ENCODE peak calls at places on chromosomes 11 and 22, in nine cellular contexts. One of them, this sample, is unnamed.

GRCh38 chr11:68076371-68077042 is 37.7 kb downstream of the TCIRG1 start:
- DNase-seq in neuronal stem cell: no peak
- DNase-seq in astrocyte of the spinal cord: no peak
- DNase-seq in thoracic aorta: no peak
- DNase-seq in activated naive CD4-positive, alpha-beta T cell treated with anti-CD3 and anti-CD28 coated beads, Interleukin-2, amount 50 U/mL, for 16 hours: no peak
- DNase-seq in psoas muscle: no peak
- DNase-seq in activated T-helper 1 cell treated with anti-CD3 and anti-CD28 coated beads, Interleukin-12 subunit alpha, Interleukin-12 subunit beta, Interleukin-2, Interleukin-4 antibody, amounts not matched to agents 30 ng/mL and 10 ng/mL and 1 ng/mL, durations not matched to agents 14 hours and 24 hours and 36 hours: no peak
- DNase-seq in stomach: no peak
- DNase-seq in right cardiac atrium: no peak
- DNase-seq in this sample: no peak

GRCh38 chr11:118662401-118663271 is 16.8 kb downstream of the TREH start:
- DNase-seq in neuronal stem cell: no peak
- DNase-seq in astrocyte of the spinal cord: no peak
- DNase-seq in thoracic aorta: no peak
- DNase-seq in activated naive CD4-positive, alpha-beta T cell treated with anti-CD3 and anti-CD28 coated beads, Interleukin-2, amount 50 U/mL, for 16 hours: no peak
- DNase-seq in psoas muscle: no peak
- DNase-seq in activated T-helper 1 cell treated with anti-CD3 and anti-CD28 coated beads, Interleukin-12 subunit alpha, Interleukin-12 subunit beta, Interleukin-2, Interleukin-4 antibody, amounts not matched to agents 30 ng/mL and 10 ng/mL and 1 ng/mL, durations not matched to agents 14 hours and 24 hours and 36 hours: no peak
- DNase-seq in stomach: no peak
- DNase-seq in right cardiac atrium: peak; percentile 47
- DNase-seq in this sample: no peak

GRCh38 chr11:56906683-56907148 is 82.0 kb upstream of the OR5AK2 start:
- DNase-seq in neuronal stem cell: no peak
- DNase-seq in astrocyte of the spinal cord: no peak
- DNase-seq in thoracic aorta: no peak
- DNase-seq in activated naive CD4-positive, alpha-beta T cell treated with anti-CD3 and anti-CD28 coated beads, Interleukin-2, amount 50 U/mL, for 16 hours: no peak
- DNase-seq in psoas muscle: no peak
- DNase-seq in activated T-helper 1 cell treated with anti-CD3 and anti-CD28 coated beads, Interleukin-12 subunit alpha, Interleukin-12 subunit beta, Interleukin-2, Interleukin-4 antibody, amounts not matched to agents 30 ng/mL and 10 ng/mL and 1 ng/mL, durations not matched to agents 14 hours and 24 hours and 36 hours: no peak
- DNase-seq in stomach: no peak
- DNase-seq in right cardiac atrium: no peak
- DNase-seq in this sample: no peak

GRCh38 chr22:27331526-27332281 is 469.9 kb downstream of the MN1 start:
- DNase-seq in neuronal stem cell: no peak
- DNase-seq in astrocyte of the spinal cord: peak; percentile 48
- DNase-seq in thoracic aorta: peak; percentile 13
- DNase-seq in activated naive CD4-positive, alpha-beta T cell treated with anti-CD3 and anti-CD28 coated beads, Interleukin-2, amount 50 U/mL, for 16 hours: no peak
- DNase-seq in psoas muscle: peak; percentile 64
- DNase-seq in activated T-helper 1 cell treated with anti-CD3 and anti-CD28 coated beads, Interleukin-12 subunit alpha, Interleukin-12 subunit beta, Interleukin-2, Interleukin-4 antibody, amounts not matched to agents 30 ng/mL and 10 ng/mL and 1 ng/mL, durations not matched to agents 14 hours and 24 hours and 36 hours: no peak
- DNase-seq in stomach: peak; percentile 34
- DNase-seq in right cardiac atrium: peak; percentile 90
- DNase-seq in this sample: no peak

GRCh38 chr11:6315811-6316425 is 4.4 kb downstream of the CAVIN3 start:
- DNase-seq in neuronal stem cell: peak; percentile 64
- DNase-seq in astrocyte of the spinal cord: peak; percentile 47
- DNase-seq in thoracic aorta: peak; percentile 26
- DNase-seq in activated naive CD4-positive, alpha-beta T cell treated with anti-CD3 and anti-CD28 coated beads, Interleukin-2, amount 50 U/mL, for 16 hours: no peak
- DNase-seq in psoas muscle: peak; percentile 72
- DNase-seq in activated T-helper 1 cell treated with anti-CD3 and anti-CD28 coated beads, Interleukin-12 subunit alpha, Interleukin-12 subunit beta, Interleukin-2, Interleukin-4 antibody, amounts not matched to agents 30 ng/mL and 10 ng/mL and 1 ng/mL, durations not matched to agents 14 hours and 24 hours and 36 hours: no peak
- DNase-seq in stomach: peak; percentile 63
- DNase-seq in right cardiac atrium: peak; percentile 78
- DNase-seq in this sample: peak; percentile 36

GRCh38 chr11:124754710-124755109 is 2.7 kb upstream of the VSIG2 start:
- DNase-seq in neuronal stem cell: no peak
- DNase-seq in astrocyte of the spinal cord: no peak
- DNase-seq in thoracic aorta: no peak
- DNase-seq in activated naive CD4-positive, alpha-beta T cell treated with anti-CD3 and anti-CD28 coated beads, Interleukin-2, amount 50 U/mL, for 16 hours: no peak
- DNase-seq in psoas muscle: no peak
- DNase-seq in activated T-helper 1 cell treated with anti-CD3 and anti-CD28 coated beads, Interleukin-12 subunit alpha, Interleukin-12 subunit beta, Interleukin-2, Interleukin-4 antibody, amounts not matched to agents 30 ng/mL and 10 ng/mL and 1 ng/mL, durations not matched to agents 14 hours and 24 hours and 36 hours: no peak
- DNase-seq in stomach: no peak
- DNase-seq in right cardiac atrium: no peak
- DNase-seq in this sample: no peak

GRCh38 chr22:40533712-40534378 is 102.7 kb downstream of the MRTFA start:
- DNase-seq in neuronal stem cell: no peak
- DNase-seq in astrocyte of the spinal cord: peak; percentile 79
- DNase-seq in thoracic aorta: no peak
- DNase-seq in activated naive CD4-positive, alpha-beta T cell treated with anti-CD3 and anti-CD28 coated beads, Interleukin-2, amount 50 U/mL, for 16 hours: peak; percentile 51
- DNase-seq in psoas muscle: no peak
- DNase-seq in activated T-helper 1 cell treated with anti-CD3 and anti-CD28 coated beads, Interleukin-12 subunit alpha, Interleukin-12 subunit beta, Interleukin-2, Interleukin-4 antibody, amounts not matched to agents 30 ng/mL and 10 ng/mL and 1 ng/mL, durations not matched to agents 14 hours and 24 hours and 36 hours: peak; percentile 53
- DNase-seq in stomach: no peak
- DNase-seq in right cardiac atrium: no peak
- DNase-seq in this sample: peak; percentile 29

GRCh38 chr22:24694971-24695928 is 79.3 kb downstream of the PIWIL3 start:
- DNase-seq in neuronal stem cell: no peak
- DNase-seq in astrocyte of the spinal cord: no peak
- DNase-seq in thoracic aorta: no peak
- DNase-seq in activated naive CD4-positive, alpha-beta T cell treated with anti-CD3 and anti-CD28 coated beads, Interleukin-2, amount 50 U/mL, for 16 hours: no peak
- DNase-seq in psoas muscle: no peak
- DNase-seq in activated T-helper 1 cell treated with anti-CD3 and anti-CD28 coated beads, Interleukin-12 subunit alpha, Interleukin-12 subunit beta, Interleukin-2, Interleukin-4 antibody, amounts not matched to agents 30 ng/mL and 10 ng/mL and 1 ng/mL, durations not matched to agents 14 hours and 24 hours and 36 hours: no peak
- DNase-seq in stomach: no peak
- DNase-seq in right cardiac atrium: no peak
- DNase-seq in this sample: no peak

GRCh38 chr22:48919851-48920589 is 907.7 kb downstream of the BRD1 start:
- DNase-seq in neuronal stem cell: no peak
- DNase-seq in astrocyte of the spinal cord: no peak
- DNase-seq in thoracic aorta: no peak
- DNase-seq in activated naive CD4-positive, alpha-beta T cell treated with anti-CD3 and anti-CD28 coated beads, Interleukin-2, amount 50 U/mL, for 16 hours: no peak
- DNase-seq in psoas muscle: no peak
- DNase-seq in activated T-helper 1 cell treated with anti-CD3 and anti-CD28 coated beads, Interleukin-12 subunit alpha, Interleukin-12 subunit beta, Interleukin-2, Interleukin-4 antibody, amounts not matched to agents 30 ng/mL and 10 ng/mL and 1 ng/mL, durations not matched to agents 14 hours and 24 hours and 36 hours: no peak
- DNase-seq in stomach: peak; percentile 16
- DNase-seq in right cardiac atrium: no peak
- DNase-seq in this sample: no peak

GRCh38 chr22:29477919-29478318 is 2.1 kb upstream of the NEFH start:
- DNase-seq in neuronal stem cell: no peak
- DNase-seq in astrocyte of the spinal cord: no peak
- DNase-seq in thoracic aorta: no peak
- DNase-seq in activated naive CD4-positive, alpha-beta T cell treated with anti-CD3 and anti-CD28 coated beads, Interleukin-2, amount 50 U/mL, for 16 hours: no peak
- DNase-seq in psoas muscle: no peak
- DNase-seq in activated T-helper 1 cell treated with anti-CD3 and anti-CD28 coated beads, Interleukin-12 subunit alpha, Interleukin-12 subunit beta, Interleukin-2, Interleukin-4 antibody, amounts not matched to agents 30 ng/mL and 10 ng/mL and 1 ng/mL, durations not matched to agents 14 hours and 24 hours and 36 hours: no peak
- DNase-seq in stomach: no peak
- DNase-seq in right cardiac atrium: no peak
- DNase-seq in this sample: no peak

GRCh38 chr11:77047007-77047927 is 13.1 kb downstream of the B3GNT6 start:
- DNase-seq in neuronal stem cell: peak; percentile 67
- DNase-seq in astrocyte of the spinal cord: peak; percentile 95
- DNase-seq in thoracic aorta: peak; percentile 70
- DNase-seq in activated naive CD4-positive, alpha-beta T cell treated with anti-CD3 and anti-CD28 coated beads, Interleukin-2, amount 50 U/mL, for 16 hours: peak; percentile 67
- DNase-seq in psoas muscle: no peak
- DNase-seq in activated T-helper 1 cell treated with anti-CD3 and anti-CD28 coated beads, Interleukin-12 subunit alpha, Interleukin-12 subunit beta, Interleukin-2, Interleukin-4 antibody, amounts not matched to agents 30 ng/mL and 10 ng/mL and 1 ng/mL, durations not matched to agents 14 hours and 24 hours and 36 hours: peak; percentile 72
- DNase-seq in stomach: peak; percentile 74
- DNase-seq in right cardiac atrium: no peak
- DNase-seq in this sample: peak; percentile 77

GRCh38 chr11:69483170-69483569 is 1.7 kb downstream of the LINC01488 start:
- DNase-seq in neuronal stem cell: no peak
- DNase-seq in astrocyte of the spinal cord: no peak
- DNase-seq in thoracic aorta: no peak
- DNase-seq in activated naive CD4-positive, alpha-beta T cell treated with anti-CD3 and anti-CD28 coated beads, Interleukin-2, amount 50 U/mL, for 16 hours: no peak
- DNase-seq in psoas muscle: no peak
- DNase-seq in activated T-helper 1 cell treated with anti-CD3 and anti-CD28 coated beads, Interleukin-12 subunit alpha, Interleukin-12 subunit beta, Interleukin-2, Interleukin-4 antibody, amounts not matched to agents 30 ng/mL and 10 ng/mL and 1 ng/mL, durations not matched to agents 14 hours and 24 hours and 36 hours: no peak
- DNase-seq in stomach: no peak
- DNase-seq in right cardiac atrium: no peak
- DNase-seq in this sample: no peak

GRCh38 chr11:69654660-69655478 is 13.9 kb downstream of the CCND1 start:
- DNase-seq in neuronal stem cell: no peak
- DNase-seq in astrocyte of the spinal cord: no peak
- DNase-seq in thoracic aorta: no peak
- DNase-seq in activated naive CD4-positive, alpha-beta T cell treated with anti-CD3 and anti-CD28 coated beads, Interleukin-2, amount 50 U/mL, for 16 hours: no peak
- DNase-seq in psoas muscle: peak; percentile 38
- DNase-seq in activated T-helper 1 cell treated with anti-CD3 and anti-CD28 coated beads, Interleukin-12 subunit alpha, Interleukin-12 subunit beta, Interleukin-2, Interleukin-4 antibody, amounts not matched to agents 30 ng/mL and 10 ng/mL and 1 ng/mL, durations not matched to agents 14 hours and 24 hours and 36 hours: no peak
- DNase-seq in stomach: no peak
- DNase-seq in right cardiac atrium: peak; percentile 32
- DNase-seq in this sample: no peak

GRCh38 chr22:48827904-48828555 is 999.6 kb downstream of the BRD1 start:
- DNase-seq in neuronal stem cell: no peak
- DNase-seq in astrocyte of the spinal cord: no peak
- DNase-seq in thoracic aorta: no peak
- DNase-seq in activated naive CD4-positive, alpha-beta T cell treated with anti-CD3 and anti-CD28 coated beads, Interleukin-2, amount 50 U/mL, for 16 hours: no peak
- DNase-seq in psoas muscle: no peak
- DNase-seq in activated T-helper 1 cell treated with anti-CD3 and anti-CD28 coated beads, Interleukin-12 subunit alpha, Interleukin-12 subunit beta, Interleukin-2, Interleukin-4 antibody, amounts not matched to agents 30 ng/mL and 10 ng/mL and 1 ng/mL, durations not matched to agents 14 hours and 24 hours and 36 hours: no peak
- DNase-seq in stomach: no peak
- DNase-seq in right cardiac atrium: no peak
- DNase-seq in this sample: no peak

GRCh38 chr11:7154881-7155344 is 66.1 kb downstream of the RBMXL2 start:
- DNase-seq in neuronal stem cell: no peak
- DNase-seq in astrocyte of the spinal cord: no peak
- DNase-seq in thoracic aorta: no peak
- DNase-seq in activated naive CD4-positive, alpha-beta T cell treated with anti-CD3 and anti-CD28 coated beads, Interleukin-2, amount 50 U/mL, for 16 hours: no peak
- DNase-seq in psoas muscle: no peak
- DNase-seq in activated T-helper 1 cell treated with anti-CD3 and anti-CD28 coated beads, Interleukin-12 subunit alpha, Interleukin-12 subunit beta, Interleukin-2, Interleukin-4 antibody, amounts not matched to agents 30 ng/mL and 10 ng/mL and 1 ng/mL, durations not matched to agents 14 hours and 24 hours and 36 hours: no peak
- DNase-seq in stomach: no peak
- DNase-seq in right cardiac atrium: no peak
- DNase-seq in this sample: no peak

GRCh38 chr22:19962246-19962908 is 20.8 kb upstream of the TXNRD2 start:
- DNase-seq in neuronal stem cell: peak; percentile 70
- DNase-seq in astrocyte of the spinal cord: peak; percentile 76
- DNase-seq in thoracic aorta: no peak
- DNase-seq in activated naive CD4-positive, alpha-beta T cell treated with anti-CD3 and anti-CD28 coated beads, Interleukin-2, amount 50 U/mL, for 16 hours: peak; percentile 73
- DNase-seq in psoas muscle: peak; percentile 75
- DNase-seq in activated T-helper 1 cell treated with anti-CD3 and anti-CD28 coated beads, Interleukin-12 subunit alpha, Interleukin-12 subunit beta, Interleukin-2, Interleukin-4 antibody, amounts not matched to agents 30 ng/mL and 10 ng/mL and 1 ng/mL, durations not matched to agents 14 hours and 24 hours and 36 hours: peak; percentile 35
- DNase-seq in stomach: peak; percentile 90
- DNase-seq in right cardiac atrium: peak; percentile 91
- DNase-seq in this sample: peak; percentile 64

GRCh38 chr22:25099202-25099601 is 100.5 kb upstream of the CRYBB3 start:
- DNase-seq in neuronal stem cell: no peak
- DNase-seq in astrocyte of the spinal cord: no peak
- DNase-seq in thoracic aorta: no peak
- DNase-seq in activated naive CD4-positive, alpha-beta T cell treated with anti-CD3 and anti-CD28 coated beads, Interleukin-2, amount 50 U/mL, for 16 hours: no peak
- DNase-seq in psoas muscle: no peak
- DNase-seq in activated T-helper 1 cell treated with anti-CD3 and anti-CD28 coated beads, Interleukin-12 subunit alpha, Interleukin-12 subunit beta, Interleukin-2, Interleukin-4 antibody, amounts not matched to agents 30 ng/mL and 10 ng/mL and 1 ng/mL, durations not matched to agents 14 hours and 24 hours and 36 hours: no peak
- DNase-seq in stomach: no peak
- DNase-seq in right cardiac atrium: peak; percentile 11
- DNase-seq in this sample: no peak

GRCh38 chr22:23289851-23290724 is 109.8 kb downstream of the BCR start:
- DNase-seq in neuronal stem cell: peak; percentile 64
- DNase-seq in astrocyte of the spinal cord: peak; percentile 32
- DNase-seq in thoracic aorta: no peak
- DNase-seq in activated naive CD4-positive, alpha-beta T cell treated with anti-CD3 and anti-CD28 coated beads, Interleukin-2, amount 50 U/mL, for 16 hours: peak; percentile 61
- DNase-seq in psoas muscle: peak; percentile 73
- DNase-seq in activated T-helper 1 cell treated with anti-CD3 and anti-CD28 coated beads, Interleukin-12 subunit alpha, Interleukin-12 subunit beta, Interleukin-2, Interleukin-4 antibody, amounts not matched to agents 30 ng/mL and 10 ng/mL and 1 ng/mL, durations not matched to agents 14 hours and 24 hours and 36 hours: peak; percentile 34
- DNase-seq in stomach: peak; percentile 67
- DNase-seq in right cardiac atrium: peak; percentile 71
- DNase-seq in this sample: peak; percentile 57

GRCh38 chr11:914747-915493 is 4.3 kb upstream of the CHID1 start:
- DNase-seq in neuronal stem cell: no peak
- DNase-seq in astrocyte of the spinal cord: no peak
- DNase-seq in thoracic aorta: peak; percentile 9
- DNase-seq in activated naive CD4-positive, alpha-beta T cell treated with anti-CD3 and anti-CD28 coated beads, Interleukin-2, amount 50 U/mL, for 16 hours: no peak
- DNase-seq in psoas muscle: peak; percentile 80
- DNase-seq in activated T-helper 1 cell treated with anti-CD3 and anti-CD28 coated beads, Interleukin-12 subunit alpha, Interleukin-12 subunit beta, Interleukin-2, Interleukin-4 antibody, amounts not matched to agents 30 ng/mL and 10 ng/mL and 1 ng/mL, durations not matched to agents 14 hours and 24 hours and 36 hours: no peak
- DNase-seq in stomach: peak; percentile 50
- DNase-seq in right cardiac atrium: peak; percentile 87
- DNase-seq in this sample: no peak

GRCh38 chr11:36363361-36364272 is 67.5 kb downstream of the PRR5L start:
- DNase-seq in neuronal stem cell: no peak
- DNase-seq in astrocyte of the spinal cord: no peak
- DNase-seq in thoracic aorta: no peak
- DNase-seq in activated naive CD4-positive, alpha-beta T cell treated with anti-CD3 and anti-CD28 coated beads, Interleukin-2, amount 50 U/mL, for 16 hours: no peak
- DNase-seq in psoas muscle: no peak
- DNase-seq in activated T-helper 1 cell treated with anti-CD3 and anti-CD28 coated beads, Interleukin-12 subunit alpha, Interleukin-12 subunit beta, Interleukin-2, Interleukin-4 antibody, amounts not matched to agents 30 ng/mL and 10 ng/mL and 1 ng/mL, durations not matched to agents 14 hours and 24 hours and 36 hours: no peak
- DNase-seq in stomach: no peak
- DNase-seq in right cardiac atrium: no peak
- DNase-seq in this sample: no peak

GRCh38 chr11:122917311-122917710 is 34.8 kb downstream of the JHY start:
- DNase-seq in neuronal stem cell: no peak
- DNase-seq in astrocyte of the spinal cord: peak; percentile 35
- DNase-seq in thoracic aorta: no peak
- DNase-seq in activated naive CD4-positive, alpha-beta T cell treated with anti-CD3 and anti-CD28 coated beads, Interleukin-2, amount 50 U/mL, for 16 hours: no peak
- DNase-seq in psoas muscle: no peak
- DNase-seq in activated T-helper 1 cell treated with anti-CD3 and anti-CD28 coated beads, Interleukin-12 subunit alpha, Interleukin-12 subunit beta, Interleukin-2, Interleukin-4 antibody, amounts not matched to agents 30 ng/mL and 10 ng/mL and 1 ng/mL, durations not matched to agents 14 hours and 24 hours and 36 hours: no peak
- DNase-seq in stomach: no peak
- DNase-seq in right cardiac atrium: no peak
- DNase-seq in this sample: no peak

GRCh38 chr11:68424981-68425865 is 35.3 kb upstream of the PPP6R3 start:
- DNase-seq in neuronal stem cell: no peak
- DNase-seq in astrocyte of the spinal cord: no peak
- DNase-seq in thoracic aorta: no peak
- DNase-seq in activated naive CD4-positive, alpha-beta T cell treated with anti-CD3 and anti-CD28 coated beads, Interleukin-2, amount 50 U/mL, for 16 hours: no peak
- DNase-seq in psoas muscle: no peak
- DNase-seq in activated T-helper 1 cell treated with anti-CD3 and anti-CD28 coated beads, Interleukin-12 subunit alpha, Interleukin-12 subunit beta, Interleukin-2, Interleukin-4 antibody, amounts not matched to agents 30 ng/mL and 10 ng/mL and 1 ng/mL, durations not matched to agents 14 hours and 24 hours and 36 hours: no peak
- DNase-seq in stomach: no peak
- DNase-seq in right cardiac atrium: peak; percentile 37
- DNase-seq in this sample: no peak

GRCh38 chr11:71240865-71241691 is 11.3 kb downstream of the SHANK2 start:
- DNase-seq in neuronal stem cell: no peak
- DNase-seq in astrocyte of the spinal cord: peak; percentile 78
- DNase-seq in thoracic aorta: no peak
- DNase-seq in activated naive CD4-positive, alpha-beta T cell treated with anti-CD3 and anti-CD28 coated beads, Interleukin-2, amount 50 U/mL, for 16 hours: no peak
- DNase-seq in psoas muscle: peak; percentile 68
- DNase-seq in activated T-helper 1 cell treated with anti-CD3 and anti-CD28 coated beads, Interleukin-12 subunit alpha, Interleukin-12 subunit beta, Interleukin-2, Interleukin-4 antibody, amounts not matched to agents 30 ng/mL and 10 ng/mL and 1 ng/mL, durations not matched to agents 14 hours and 24 hours and 36 hours: no peak
- DNase-seq in stomach: peak; percentile 57
- DNase-seq in right cardiac atrium: no peak
- DNase-seq in this sample: no peak

GRCh38 chr22:29343313-29343805 is 27.9 kb upstream of the RASL10A start:
- DNase-seq in neuronal stem cell: no peak
- DNase-seq in astrocyte of the spinal cord: peak; percentile 74
- DNase-seq in thoracic aorta: no peak
- DNase-seq in activated naive CD4-positive, alpha-beta T cell treated with anti-CD3 and anti-CD28 coated beads, Interleukin-2, amount 50 U/mL, for 16 hours: no peak
- DNase-seq in psoas muscle: peak; percentile 51
- DNase-seq in activated T-helper 1 cell treated with anti-CD3 and anti-CD28 coated beads, Interleukin-12 subunit alpha, Interleukin-12 subunit beta, Interleukin-2, Interleukin-4 antibody, amounts not matched to agents 30 ng/mL and 10 ng/mL and 1 ng/mL, durations not matched to agents 14 hours and 24 hours and 36 hours: no peak
- DNase-seq in stomach: peak; percentile 71
- DNase-seq in right cardiac atrium: peak; percentile 82
- DNase-seq in this sample: no peak

GRCh38 chr11:117822031-117822521 is 2.5 kb downstream of the FXYD2 start:
- DNase-seq in neuronal stem cell: no peak
- DNase-seq in astrocyte of the spinal cord: no peak
- DNase-seq in thoracic aorta: no peak
- DNase-seq in activated naive CD4-positive, alpha-beta T cell treated with anti-CD3 and anti-CD28 coated beads, Interleukin-2, amount 50 U/mL, for 16 hours: peak; percentile 67
- DNase-seq in psoas muscle: peak; percentile 65
- DNase-seq in activated T-helper 1 cell treated with anti-CD3 and anti-CD28 coated beads, Interleukin-12 subunit alpha, Interleukin-12 subunit beta, Interleukin-2, Interleukin-4 antibody, amounts not matched to agents 30 ng/mL and 10 ng/mL and 1 ng/mL, durations not matched to agents 14 hours and 24 hours and 36 hours: no peak
- DNase-seq in stomach: peak; percentile 49
- DNase-seq in right cardiac atrium: peak; percentile 83
- DNase-seq in this sample: peak; percentile 55

GRCh38 chr11:84686726-84687125 is 940.4 kb downstream of the DLG2 start:
- DNase-seq in neuronal stem cell: no peak
- DNase-seq in astrocyte of the spinal cord: peak; percentile 12
- DNase-seq in thoracic aorta: no peak
- DNase-seq in activated naive CD4-positive, alpha-beta T cell treated with anti-CD3 and anti-CD28 coated beads, Interleukin-2, amount 50 U/mL, for 16 hours: no peak
- DNase-seq in psoas muscle: no peak
- DNase-seq in activated T-helper 1 cell treated with anti-CD3 and anti-CD28 coated beads, Interleukin-12 subunit alpha, Interleukin-12 subunit beta, Interleukin-2, Interleukin-4 antibody, amounts not matched to agents 30 ng/mL and 10 ng/mL and 1 ng/mL, durations not matched to agents 14 hours and 24 hours and 36 hours: no peak
- DNase-seq in stomach: no peak
- DNase-seq in right cardiac atrium: no peak
- DNase-seq in this sample: no peak

GRCh38 chr22:39471421-39472141 is 14.8 kb downstream of the MGAT3 start:
- DNase-seq in neuronal stem cell: no peak
- DNase-seq in astrocyte of the spinal cord: peak; percentile 58
- DNase-seq in thoracic aorta: no peak
- DNase-seq in activated naive CD4-positive, alpha-beta T cell treated with anti-CD3 and anti-CD28 coated beads, Interleukin-2, amount 50 U/mL, for 16 hours: no peak
- DNase-seq in psoas muscle: no peak
- DNase-seq in activated T-helper 1 cell treated with anti-CD3 and anti-CD28 coated beads, Interleukin-12 subunit alpha, Interleukin-12 subunit beta, Interleukin-2, Interleukin-4 antibody, amounts not matched to agents 30 ng/mL and 10 ng/mL and 1 ng/mL, durations not matched to agents 14 hours and 24 hours and 36 hours: peak; percentile 27
- DNase-seq in stomach: no peak
- DNase-seq in right cardiac atrium: peak; percentile 68
- DNase-seq in this sample: no peak

GRCh38 chr11:76330651-76331050 is 50.3 kb downstream of the THAP12 start:
- DNase-seq in neuronal stem cell: no peak
- DNase-seq in astrocyte of the spinal cord: no peak
- DNase-seq in thoracic aorta: no peak
- DNase-seq in activated naive CD4-positive, alpha-beta T cell treated with anti-CD3 and anti-CD28 coated beads, Interleukin-2, amount 50 U/mL, for 16 hours: no peak
- DNase-seq in psoas muscle: no peak
- DNase-seq in activated T-helper 1 cell treated with anti-CD3 and anti-CD28 coated beads, Interleukin-12 subunit alpha, Interleukin-12 subunit beta, Interleukin-2, Interleukin-4 antibody, amounts not matched to agents 30 ng/mL and 10 ng/mL and 1 ng/mL, durations not matched to agents 14 hours and 24 hours and 36 hours: no peak
- DNase-seq in stomach: no peak
- DNase-seq in right cardiac atrium: peak; percentile 35
- DNase-seq in this sample: no peak

GRCh38 chr11:126603486-126603885 is 248.0 kb downstream of the ST3GAL4 start:
- DNase-seq in neuronal stem cell: no peak
- DNase-seq in astrocyte of the spinal cord: no peak
- DNase-seq in thoracic aorta: no peak
- DNase-seq in activated naive CD4-positive, alpha-beta T cell treated with anti-CD3 and anti-CD28 coated beads, Interleukin-2, amount 50 U/mL, for 16 hours: no peak
- DNase-seq in psoas muscle: no peak
- DNase-seq in activated T-helper 1 cell treated with anti-CD3 and anti-CD28 coated beads, Interleukin-12 subunit alpha, Interleukin-12 subunit beta, Interleukin-2, Interleukin-4 antibody, amounts not matched to agents 30 ng/mL and 10 ng/mL and 1 ng/mL, durations not matched to agents 14 hours and 24 hours and 36 hours: no peak
- DNase-seq in stomach: no peak
- DNase-seq in right cardiac atrium: no peak
- DNase-seq in this sample: no peak

GRCh38 chr11:134466035-134466908 is 54.2 kb upstream of the B3GAT1 start:
- DNase-seq in neuronal stem cell: peak; percentile 12
- DNase-seq in astrocyte of the spinal cord: no peak
- DNase-seq in thoracic aorta: no peak
- DNase-seq in activated naive CD4-positive, alpha-beta T cell treated with anti-CD3 and anti-CD28 coated beads, Interleukin-2, amount 50 U/mL, for 16 hours: no peak
- DNase-seq in psoas muscle: no peak
- DNase-seq in activated T-helper 1 cell treated with anti-CD3 and anti-CD28 coated beads, Interleukin-12 subunit alpha, Interleukin-12 subunit beta, Interleukin-2, Interleukin-4 antibody, amounts not matched to agents 30 ng/mL and 10 ng/mL and 1 ng/mL, durations not matched to agents 14 hours and 24 hours and 36 hours: no peak
- DNase-seq in stomach: peak; percentile 66
- DNase-seq in right cardiac atrium: no peak
- DNase-seq in this sample: no peak

GRCh38 chr11:123653997-123654565 is 343 bp downstream of the SCN3B start:
- DNase-seq in neuronal stem cell: peak; percentile 67
- DNase-seq in astrocyte of the spinal cord: peak; percentile 42
- DNase-seq in thoracic aorta: no peak
- DNase-seq in activated naive CD4-positive, alpha-beta T cell treated with anti-CD3 and anti-CD28 coated beads, Interleukin-2, amount 50 U/mL, for 16 hours: peak; percentile 33
- DNase-seq in psoas muscle: peak; percentile 79
- DNase-seq in activated T-helper 1 cell treated with anti-CD3 and anti-CD28 coated beads, Interleukin-12 subunit alpha, Interleukin-12 subunit beta, Interleukin-2, Interleukin-4 antibody, amounts not matched to agents 30 ng/mL and 10 ng/mL and 1 ng/mL, durations not matched to agents 14 hours and 24 hours and 36 hours: peak; percentile 14
- DNase-seq in stomach: peak; percentile 32
- DNase-seq in right cardiac atrium: peak; percentile 84
- DNase-seq in this sample: peak; percentile 15

This sample was measured in stimulated activated naive CD8-positive, alpha-beta T cell treated with anti-CD3 and anti-CD28 coated beads, Interleukin-15, amount 100 ng/mL, for 72 hours.